ENCODE peak calls at places on chromosomes 5 and 9, in five cellular contexts. A, Z, B, H and F are unnamed samples.

GRCh38 chr9:18746631-18747030 is 272.7 kb downstream of the ADAMTSL1 start:
- DNase-seq in B (no peak), H (no peak), A (no peak), Z (no peak), F (no peak)

GRCh38 chr5:96199713-96200183 is 233.3 kb downstream of the PCSK1 start:
- DNase-seq in Z (no peak), A (no peak), H (no peak), B (no peak), F (no peak)

GRCh38 chr5:120314201-120314600 is 149.9 kb upstream of the PRR16 start:
- DNase-seq in H (no peak), Z (no peak), B (no peak), A (no peak), F (no peak)

GRCh38 chr5:38443390-38443789 is 113.1 kb downstream of the LIFR start:
- DNase-seq in H (no peak), A (peak; percentile 68), Z (no peak), B (no peak), F (no peak)

GRCh38 chr9:79233542-79233941 is 338.2 kb upstream of the TLE4 start:
- DNase-seq in B (no peak), A (peak; percentile 50), Z (peak; percentile 22), H (peak; percentile 82), F (peak; percentile 32)

GRCh38 chr9:33044677-33045282 is 19.7 kb downstream of the DNAJA1 start:
- DNase-seq in Z (no peak), B (no peak), H (peak; percentile 81), A (peak; percentile 39), F (peak; percentile 57)

GRCh38 chr5:34042302-34042701 is 711 bp downstream of the C1QTNF3 start:
- DNase-seq in H (no peak), Z (no peak), B (no peak), A (no peak), F (no peak)

GRCh38 chr5:23139338-23140171 is 286.4 kb upstream of the CDH12 start:
- DNase-seq in Z (no peak), B (no peak), A (peak; percentile 56), H (peak; percentile 73), F (peak; percentile 48)

GRCh38 chr5:38134750-38135330 is 123.5 kb upstream of the EGFLAM start:
- DNase-seq in A (no peak), H (peak; percentile 14), B (no peak), Z (no peak), F (no peak)

GRCh38 chr9:121503443-121503842 is 3.8 kb upstream of the GGTA1 start:
- DNase-seq in A (no peak), H (no peak), B (no peak), Z (no peak), F (no peak)

GRCh38 chr5:56326770-56327169 is 93.6 kb upstream of the ANKRD55 start:
- DNase-seq in Z (no peak), B (no peak), H (no peak), A (no peak), F (no peak)

GRCh38 chr5:180786398-180787005 is 16.1 kb downstream of the MGAT1 start:
- DNase-seq in B (no peak), H (no peak), Z (no peak), A (no peak), F (no peak)

GRCh38 chr5:360277-361027 is 38.9 kb downstream of the AHRR start:
- DNase-seq in Z (no peak), A (no peak), B (no peak), H (no peak), F (no peak)

GRCh38 chr5:139156814-139157213 is 41.4 kb downstream of the SIL1 start:
- DNase-seq in H (no peak), B (no peak), A (no peak), Z (no peak), F (no peak)

GRCh38 chr5:43231977-43232376 is 40.0 kb downstream of the NIM1K start:
- DNase-seq in B (peak; percentile 11), A (peak; percentile 64), Z (peak; percentile 27), H (peak; percentile 34), F (no peak)

GRCh38 chr9:35538361-35539234 is 48.7 kb downstream of the RUSC2 start:
- DNase-seq in Z (no peak), A (no peak), B (no peak), H (peak; percentile 86), F (peak; percentile 77)

GRCh38 chr5:82332064-82332855 is 54.1 kb upstream of the RPS23 start:
- DNase-seq in Z (no peak), B (no peak), H (no peak), A (no peak), F (no peak)

GRCh38 chr5:153617190-153617589 is 126.7 kb downstream of the GRIA1 start:
- DNase-seq in A (peak; percentile 9), B (no peak), Z (no peak), H (no peak), F (no peak)

GRCh38 chr9:87713278-87713989 is 12.5 kb upstream of the CTSL start:
- DNase-seq in A (peak; percentile 92), Z (peak; percentile 76), H (peak; percentile 27), B (no peak), F (peak; percentile 78)

GRCh38 chr5:38645508-38645907 is 89.1 kb upstream of the LIFR start:
- DNase-seq in B (no peak), H (no peak), Z (no peak), A (no peak), F (no peak)

GRCh38 chr9:72383978-72384709 is 19.1 kb upstream of the ZFAND5 start:
- DNase-seq in Z (no peak), B (no peak), H (no peak), A (peak; percentile 26), F (no peak)

GRCh38 chr9:113516840-113517577 is 53.5 kb downstream of the RGS3 start:
- DNase-seq in H (no peak), A (no peak), Z (no peak), B (peak; percentile 89), F (no peak)

GRCh38 chr5:42680035-42680434 is 76.6 kb upstream of the CCDC152 start:
- DNase-seq in H (no peak), Z (no peak), A (no peak), B (no peak), F (no peak)

GRCh38 chr5:3251784-3252183 is 343.8 kb upstream of the IRX1 start:
- DNase-seq in B (no peak), A (no peak), H (peak; percentile 45), Z (no peak), F (no peak)

GRCh38 chr9:91489391-91489899 is 65.8 kb upstream of the NFIL3 start:
- DNase-seq in A (no peak), Z (no peak), B (no peak), H (no peak), F (no peak)

GRCh38 chr9:125600194-125600593 is 106.8 kb downstream of the MAPKAP1 start:
- DNase-seq in H (no peak), Z (no peak), B (no peak), A (no peak), F (peak; percentile 57)

GRCh38 chr9:28136113-28136512 is 562.8 kb upstream of the C9orf72 start:
- DNase-seq in Z (no peak), A (no peak), H (peak; percentile 31), B (no peak), F (no peak)

GRCh38 chr5:173327948-173328895 is at the start of gene STC2:
- DNase-seq in A (peak; percentile 98), H (peak; percentile 99), B (no peak), Z (peak; percentile 95), F (peak; percentile 93)
- TF ChIP-seq EZH2 in A (no peak), H (no peak), B (no peak), Z (no peak), F (no peak)

GRCh38 chr9:131734165-131734610 is 5.7 kb downstream of the RAPGEF1 start:
- DNase-seq in Z (no peak), B (peak; percentile 73), A (peak; percentile 81), H (no peak), F (peak; percentile 43)

GRCh38 chr9:131736440-131736839 is 3.4 kb downstream of the RAPGEF1 start:
- DNase-seq in H (no peak), Z (no peak), B (no peak), A (no peak), F (no peak)

GRCh38 chr9:131733601-131734061 is 6.2 kb downstream of the RAPGEF1 start:
- DNase-seq in A (peak; percentile 94), B (peak; percentile 57), H (peak; percentile 44), Z (no peak), F (peak; percentile 79)

GRCh38 chr9:131735238-131736181 is 4.4 kb downstream of the RAPGEF1 start:
- DNase-seq in B (no peak), Z (no peak), H (no peak), A (peak; percentile 62), F (peak; percentile 85)

DNA sequence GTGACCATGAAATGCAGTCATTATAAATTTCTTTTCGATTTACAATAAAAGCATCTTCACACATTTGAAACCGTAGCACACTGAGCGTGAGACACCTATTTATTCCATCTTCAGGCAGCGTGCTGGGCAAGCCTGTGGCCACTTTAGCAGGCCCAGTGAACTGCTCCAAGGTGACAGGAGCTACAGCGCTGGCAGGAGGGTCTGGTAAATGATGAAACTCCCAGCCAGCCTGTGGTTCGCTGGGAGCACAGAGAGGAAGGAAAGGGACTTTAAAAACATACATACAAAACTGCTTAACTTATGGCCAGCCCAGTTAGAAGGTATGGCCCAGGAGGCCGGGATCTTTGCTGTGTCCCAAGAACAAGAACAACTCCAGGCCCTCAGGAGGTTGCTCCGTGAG is 5.1 kb downstream of the RAPGEF1 start:
- DNase-seq in H (no peak), Z (no peak), A (no peak), B (no peak), F (no peak)
- H3K36me3 ChIP-seq in H (no peaks in the 10 kb centered on the region), Z (no peaks in the 10 kb centered on the region), A (no peaks in the 10 kb centered on the region), B (peaks cover 6% of the 10 kb centered on the region), F (no peaks in the 10 kb centered on the region)

GRCh38 chr5:60487466-60487865 is 212.5 kb downstream of the DEPDC1B start:
- DNase-seq in H (no peak), B (no peak), Z (no peak), A (peak; percentile 38), F (peak; percentile 18)

GRCh38 chr5:60487885-60488425 is 212.0 kb downstream of the DEPDC1B start:
- DNase-seq in Z (no peak), H (no peak), A (peak; percentile 35), B (no peak), F (peak; percentile 46)

GRCh38 chr5:60482301-60482700 is 217.7 kb downstream of the DEPDC1B start:
- DNase-seq in H (no peak), B (no peak), A (no peak), Z (no peak), F (no peak)

GRCh38 chr5:60479542-60479941 is 220.4 kb downstream of the DEPDC1B start:
- DNase-seq in A (no peak), H (no peak), B (no peak), Z (no peak), F (no peak)

GRCh38 chr5:60483046-60483445 is 216.9 kb downstream of the DEPDC1B start:
- DNase-seq in A (peak; percentile 17), H (no peak), Z (no peak), B (no peak), F (no peak)
- H3K4me1 ChIP-seq in A (peaks cover 7% of the 10 kb centered on the region), H (peaks cover 17% of the 10 kb centered on the region), Z (no peaks in the 10 kb centered on the region), B (no peaks in the 10 kb centered on the region), F (peaks cover 3% of the 10 kb centered on the region)

DNA sequence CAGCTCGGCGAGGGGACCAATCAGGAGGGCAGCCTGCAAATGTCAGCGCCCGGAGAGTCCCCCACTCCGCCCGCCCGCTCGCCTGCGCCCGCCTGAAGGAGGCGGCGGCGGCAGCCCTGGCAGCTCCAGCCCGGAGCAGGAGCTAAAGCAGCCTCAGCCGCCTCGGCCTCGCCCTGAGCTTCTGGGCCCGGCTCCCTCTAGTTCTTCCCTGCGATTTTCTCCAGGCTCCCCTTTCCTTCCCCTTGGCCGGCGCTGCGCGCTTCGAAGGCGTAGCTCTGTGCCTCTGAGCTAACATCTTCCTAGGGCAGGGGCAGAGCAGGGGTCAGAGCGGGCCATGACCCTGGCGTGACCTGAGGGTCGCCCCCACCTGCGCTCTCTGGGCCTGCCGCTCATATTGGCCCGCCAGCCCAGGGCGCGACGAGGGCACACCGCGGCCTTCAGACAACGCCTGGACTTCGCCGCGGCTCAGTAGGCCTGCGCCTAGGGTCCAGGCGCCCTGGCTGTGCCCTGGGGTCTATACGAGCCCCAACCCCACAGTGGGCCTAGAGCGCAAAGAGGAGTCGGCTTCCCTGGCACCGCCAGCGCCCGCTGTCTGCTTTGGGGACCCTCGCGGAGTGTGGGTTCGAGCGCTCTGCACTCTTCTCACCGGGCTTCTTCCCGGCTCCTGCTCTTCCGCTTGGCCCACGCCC is 394 bp upstream of the OTP start:
- DNase-seq in H (peak; percentile 96), Z (no peak), A (no peak), B (no peak), F (peak; percentile 52)
- TF ChIP-seq EZH2 in H (peak; percentile 45), Z (no peak), A (no peak), B (no peak), F (peak; percentile 12)